ENCODE peak calls at places on chromosomes 11 and 22, in eight cellular contexts. One of them, this sample, is unnamed.

GRCh38 chr11:68968306-68969255 is 12.2 kb downstream of the MRGPRD start:
- DNase-seq in neuronal stem cell: no peak
- DNase-seq in HAP-1: no peak
- DNase-seq in heart right ventricle: no peak
- DNase-seq in GM23248: peak; percentile 26
- DNase-seq in thoracic aorta: no peak
- DNase-seq in trophoblast cell: no peak
- DNase-seq in GM23338: peak; percentile 39
- DNase-seq in this sample: peak; percentile 61

GRCh38 chr11:10314199-10315072 is 9.6 kb downstream of the ADM start:
- DNase-seq in neuronal stem cell: no peak
- DNase-seq in HAP-1: no peak
- DNase-seq in heart right ventricle: peak; percentile 26
- DNase-seq in GM23248: peak; percentile 53
- DNase-seq in thoracic aorta: no peak
- DNase-seq in trophoblast cell: peak; percentile 43
- DNase-seq in GM23338: peak; percentile 70
- DNase-seq in this sample: no peak

GRCh38 chr11:134476435-134477021 is 64.5 kb upstream of the B3GAT1 start:
- DNase-seq in neuronal stem cell: peak; percentile 62
- DNase-seq in HAP-1: peak; percentile 44
- DNase-seq in heart right ventricle: no peak
- DNase-seq in GM23248: peak; percentile 5
- DNase-seq in thoracic aorta: no peak
- DNase-seq in trophoblast cell: no peak
- DNase-seq in GM23338: peak; percentile 88
- DNase-seq in this sample: no peak

GRCh38 chr11:133796043-133796795 is 49.1 kb downstream of the SPATA19 start:
- DNase-seq in neuronal stem cell: no peak
- DNase-seq in HAP-1: no peak
- DNase-seq in heart right ventricle: no peak
- DNase-seq in GM23248: no peak
- DNase-seq in thoracic aorta: no peak
- DNase-seq in trophoblast cell: no peak
- DNase-seq in GM23338: no peak
- DNase-seq in this sample: no peak

GRCh38 chr11:47331454-47332302 is 20.8 kb downstream of the MYBPC3 start:
- DNase-seq in neuronal stem cell: no peak
- DNase-seq in HAP-1: no peak
- DNase-seq in heart right ventricle: no peak
- DNase-seq in GM23248: no peak
- DNase-seq in thoracic aorta: no peak
- DNase-seq in trophoblast cell: no peak
- DNase-seq in GM23338: no peak
- DNase-seq in this sample: no peak

GRCh38 chr11:1295086-1295485 is 14.3 kb downstream of the TOLLIP start:
- DNase-seq in neuronal stem cell: no peak
- DNase-seq in HAP-1: no peak
- DNase-seq in heart right ventricle: no peak
- DNase-seq in GM23248: no peak
- DNase-seq in thoracic aorta: no peak
- DNase-seq in trophoblast cell: no peak
- DNase-seq in GM23338: no peak
- DNase-seq in this sample: no peak

GRCh38 chr11:64827451-64827839 is 17.0 kb downstream of the CDC42BPG start:
- DNase-seq in neuronal stem cell: no peak
- DNase-seq in HAP-1: no peak
- DNase-seq in heart right ventricle: no peak
- DNase-seq in GM23248: no peak
- DNase-seq in thoracic aorta: no peak
- DNase-seq in trophoblast cell: no peak
- DNase-seq in GM23338: no peak
- DNase-seq in this sample: no peak

GRCh38 chr11:129852125-129852740 is 36.6 kb downstream of the TMEM45B start:
- DNase-seq in neuronal stem cell: no peak
- DNase-seq in HAP-1: no peak
- DNase-seq in heart right ventricle: no peak
- DNase-seq in GM23248: peak; percentile 29
- DNase-seq in thoracic aorta: no peak
- DNase-seq in trophoblast cell: no peak
- DNase-seq in GM23338: no peak
- DNase-seq in this sample: no peak

GRCh38 chr11:104225047-104225446 is 61.1 kb upstream of the PDGFD start:
- DNase-seq in neuronal stem cell: no peak
- DNase-seq in HAP-1: no peak
- DNase-seq in heart right ventricle: no peak
- DNase-seq in GM23248: no peak
- DNase-seq in thoracic aorta: no peak
- DNase-seq in trophoblast cell: no peak
- DNase-seq in GM23338: no peak
- DNase-seq in this sample: no peak

DNA sequence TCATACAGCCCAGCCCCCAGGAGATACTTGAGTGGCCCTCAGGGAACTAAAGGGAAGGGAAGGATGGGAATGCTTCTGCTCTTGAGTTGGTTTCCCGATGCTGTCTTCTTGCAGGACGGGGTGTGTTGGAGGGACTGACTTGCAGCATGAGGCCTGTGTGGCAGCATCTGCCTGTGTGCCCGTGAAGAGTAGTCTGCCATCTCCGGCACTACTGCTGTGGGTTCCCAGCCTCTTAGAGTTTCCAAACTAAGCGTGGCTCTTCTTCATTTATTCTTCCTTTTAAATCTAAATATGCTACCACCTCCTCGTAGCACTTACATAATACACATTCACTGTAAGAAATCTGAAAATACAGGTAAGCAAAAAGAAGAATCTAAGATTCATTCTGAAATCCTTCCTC is 12.8 kb downstream of the EXT2 start:
- DNase-seq in neuronal stem cell: no peak
- DNase-seq in HAP-1: no peak
- DNase-seq in heart right ventricle: no peak
- DNase-seq in GM23248: no peak
- DNase-seq in thoracic aorta: no peak
- DNase-seq in trophoblast cell: no peak
- DNase-seq in GM23338: no peak
- DNase-seq in this sample: no peak
- H3K36me3 ChIP-seq in neuronal stem cell: peaks cover 20% of the 10 kb centered on the region
- H3K36me3 ChIP-seq in HAP-1: peaks cover 6% of the 10 kb centered on the region
- H3K36me3 ChIP-seq in heart right ventricle: peaks cover 27% of the 10 kb centered on the region
- H3K36me3 ChIP-seq in GM23248: peaks cover 4% of the 10 kb centered on the region
- H3K36me3 ChIP-seq in thoracic aorta: no peaks in the 10 kb centered on the region
- H3K36me3 ChIP-seq in trophoblast cell: peaks cover 7% of the 10 kb centered on the region
- H3K36me3 ChIP-seq in GM23338: no peaks in the 10 kb centered on the region
- H3K36me3 ChIP-seq in this sample: peaks cover 43% of the 10 kb centered on the region

GRCh38 chr11:118306556-118306955 is 2.0 kb downstream of the CD3E start:
- DNase-seq in neuronal stem cell: no peak
- DNase-seq in HAP-1: no peak
- DNase-seq in heart right ventricle: no peak
- DNase-seq in GM23248: peak; percentile 6
- DNase-seq in thoracic aorta: no peak
- DNase-seq in trophoblast cell: no peak
- DNase-seq in GM23338: no peak
- DNase-seq in this sample: no peak

GRCh38 chr11:118304227-118304808 is at the start of gene CD3E:
- DNase-seq in neuronal stem cell: no peak
- DNase-seq in HAP-1: no peak
- DNase-seq in heart right ventricle: no peak
- DNase-seq in GM23248: no peak
- DNase-seq in thoracic aorta: no peak
- DNase-seq in trophoblast cell: no peak
- DNase-seq in GM23338: no peak
- DNase-seq in this sample: no peak

GRCh38 chr11:118301600-118302195 is 2.8 kb upstream of the CD3E start:
- DNase-seq in neuronal stem cell: no peak
- DNase-seq in HAP-1: no peak
- DNase-seq in heart right ventricle: no peak
- DNase-seq in GM23248: no peak
- DNase-seq in thoracic aorta: no peak
- DNase-seq in trophoblast cell: no peak
- DNase-seq in GM23338: no peak
- DNase-seq in this sample: no peak

GRCh38 chr11:118304809-118305248 is 299 bp downstream of the CD3E start:
- DNase-seq in neuronal stem cell: no peak
- DNase-seq in HAP-1: no peak
- DNase-seq in heart right ventricle: no peak
- DNase-seq in GM23248: no peak
- DNase-seq in thoracic aorta: no peak
- DNase-seq in trophoblast cell: no peak
- DNase-seq in GM23338: no peak
- DNase-seq in this sample: no peak

GRCh38 chr11:118305726-118306125 is 1.2 kb downstream of the CD3E start:
- DNase-seq in neuronal stem cell: no peak
- DNase-seq in HAP-1: no peak
- DNase-seq in heart right ventricle: no peak
- DNase-seq in GM23248: no peak
- DNase-seq in thoracic aorta: no peak
- DNase-seq in trophoblast cell: no peak
- DNase-seq in GM23338: no peak
- DNase-seq in this sample: no peak
- H3K36me3 ChIP-seq in neuronal stem cell: no peaks in the 10 kb centered on the region
- H3K36me3 ChIP-seq in HAP-1: no peaks in the 10 kb centered on the region
- H3K36me3 ChIP-seq in heart right ventricle: no peaks in the 10 kb centered on the region
- H3K36me3 ChIP-seq in GM23248: no peaks in the 10 kb centered on the region
- H3K36me3 ChIP-seq in thoracic aorta: no peaks in the 10 kb centered on the region
- H3K36me3 ChIP-seq in trophoblast cell: no peaks in the 10 kb centered on the region
- H3K36me3 ChIP-seq in GM23338: no peaks in the 10 kb centered on the region
- H3K36me3 ChIP-seq in this sample: no peaks in the 10 kb centered on the region

GRCh38 chr11:67611165-67611564 is 4.4 kb downstream of the NDUFV1 start:
- DNase-seq in neuronal stem cell: no peak
- DNase-seq in HAP-1: no peak
- DNase-seq in heart right ventricle: no peak
- DNase-seq in GM23248: no peak
- DNase-seq in thoracic aorta: no peak
- DNase-seq in trophoblast cell: no peak
- DNase-seq in GM23338: no peak
- DNase-seq in this sample: peak; percentile 56

GRCh38 chr11:67610302-67610868 is 3.6 kb downstream of the NDUFV1 start:
- DNase-seq in neuronal stem cell: no peak
- DNase-seq in HAP-1: no peak
- DNase-seq in heart right ventricle: peak; percentile 2
- DNase-seq in GM23248: no peak
- DNase-seq in thoracic aorta: no peak
- DNase-seq in trophoblast cell: no peak
- DNase-seq in GM23338: no peak
- DNase-seq in this sample: no peak

GRCh38 chr11:67613313-67613959 is 6.7 kb downstream of the NDUFV1 start:
- DNase-seq in neuronal stem cell: no peak
- DNase-seq in HAP-1: no peak
- DNase-seq in heart right ventricle: no peak
- DNase-seq in GM23248: no peak
- DNase-seq in thoracic aorta: no peak
- DNase-seq in trophoblast cell: no peak
- DNase-seq in GM23338: no peak
- DNase-seq in this sample: no peak

GRCh38 chr11:67612751-67613150 is 6.0 kb downstream of the NDUFV1 start:
- DNase-seq in neuronal stem cell: no peak
- DNase-seq in HAP-1: no peak
- DNase-seq in heart right ventricle: no peak
- DNase-seq in GM23248: no peak
- DNase-seq in thoracic aorta: no peak
- DNase-seq in trophoblast cell: no peak
- DNase-seq in GM23338: no peak
- DNase-seq in this sample: no peak

DNA sequence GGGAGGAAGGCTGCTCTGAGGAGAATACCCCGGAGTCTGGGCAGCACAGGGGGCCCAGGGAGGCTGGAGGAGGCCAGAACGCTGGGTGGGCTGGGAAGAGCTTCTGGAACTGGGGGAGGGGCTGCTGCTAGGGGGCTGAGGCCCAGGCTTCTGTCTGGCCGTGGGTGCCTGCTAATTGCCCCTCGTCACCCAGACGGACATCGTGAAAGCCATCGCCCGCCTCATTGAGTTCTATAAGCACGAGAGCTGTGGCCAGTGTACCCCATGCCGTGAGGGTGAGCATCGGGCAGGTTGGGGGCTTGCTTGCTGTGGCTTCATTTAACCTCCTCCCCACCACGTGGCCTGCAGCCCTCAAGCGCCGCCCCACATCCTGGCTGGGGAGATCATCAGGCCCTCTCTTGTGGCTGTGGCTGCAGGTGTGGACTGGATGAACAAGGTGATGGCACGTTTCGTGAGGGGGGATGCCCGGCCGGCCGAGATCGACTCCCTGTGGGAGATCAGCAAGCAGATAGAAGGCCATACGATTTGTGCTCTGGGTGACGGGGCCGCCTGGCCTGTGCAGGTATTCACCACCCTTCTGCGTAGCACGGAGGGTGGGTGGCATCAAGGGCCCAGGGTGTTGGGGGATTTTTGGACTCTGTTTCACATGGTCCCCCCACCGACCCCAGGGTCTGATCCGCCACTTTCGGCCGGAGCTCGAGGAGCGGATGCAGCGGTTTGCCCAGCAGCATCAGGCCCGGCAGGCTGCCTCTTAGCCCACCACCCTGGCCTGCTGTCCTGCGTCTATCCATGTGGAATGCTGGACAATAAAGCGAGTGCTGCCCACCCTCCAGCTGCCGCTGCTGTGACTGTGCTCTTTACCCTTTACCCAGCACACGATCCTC is 5.2 kb downstream of the NDUFV1 start:
- DNase-seq in neuronal stem cell: no peak
- DNase-seq in HAP-1: no peak
- DNase-seq in heart right ventricle: no peak
- DNase-seq in GM23248: no peak
- DNase-seq in thoracic aorta: no peak
- DNase-seq in trophoblast cell: no peak
- DNase-seq in GM23338: no peak
- DNase-seq in this sample: no peak
- H3K36me3 ChIP-seq in neuronal stem cell: peaks cover 48% of the 10 kb centered on the region
- H3K36me3 ChIP-seq in HAP-1: peaks cover 56% of the 10 kb centered on the region
- H3K36me3 ChIP-seq in heart right ventricle: peaks cover 48% of the 10 kb centered on the region
- H3K36me3 ChIP-seq in GM23248: no peaks in the 10 kb centered on the region
- H3K36me3 ChIP-seq in thoracic aorta: peaks cover 19% of the 10 kb centered on the region
- H3K36me3 ChIP-seq in trophoblast cell: peaks cover 43% of the 10 kb centered on the region
- H3K36me3 ChIP-seq in GM23338: no peaks in the 10 kb centered on the region
- H3K36me3 ChIP-seq in this sample: peaks cover 69% of the 10 kb centered on the region

GRCh38 chr22:44893731-44894080 is 116.1 kb downstream of the PHF21B start:
- DNase-seq in neuronal stem cell: no peak
- DNase-seq in HAP-1: no peak
- DNase-seq in heart right ventricle: no peak
- DNase-seq in GM23248: no peak
- DNase-seq in thoracic aorta: no peak
- DNase-seq in trophoblast cell: no peak
- DNase-seq in GM23338: no peak
- DNase-seq in this sample: no peak

GRCh38 chr22:44891791-44892190 is 118.0 kb downstream of the PHF21B start:
- DNase-seq in neuronal stem cell: no peak
- DNase-seq in HAP-1: no peak
- DNase-seq in heart right ventricle: no peak
- DNase-seq in GM23248: no peak
- DNase-seq in thoracic aorta: no peak
- DNase-seq in trophoblast cell: no peak
- DNase-seq in GM23338: no peak
- DNase-seq in this sample: peak; percentile 24

GRCh38 chr22:44891293-44891747 is 118.5 kb downstream of the PHF21B start:
- DNase-seq in neuronal stem cell: no peak
- DNase-seq in HAP-1: no peak
- DNase-seq in heart right ventricle: no peak
- DNase-seq in GM23248: no peak
- DNase-seq in thoracic aorta: no peak
- DNase-seq in trophoblast cell: no peak
- DNase-seq in GM23338: no peak
- DNase-seq in this sample: no peak

GRCh38 chr22:44892803-44893730 is 116.7 kb downstream of the PHF21B start:
- DNase-seq in neuronal stem cell: no peak
- DNase-seq in HAP-1: no peak
- DNase-seq in heart right ventricle: no peak
- DNase-seq in GM23248: no peak
- DNase-seq in thoracic aorta: no peak
- DNase-seq in trophoblast cell: no peak
- DNase-seq in GM23338: no peak
- DNase-seq in this sample: peak; percentile 42

GRCh38 chr22:44892243-44892642 is 117.6 kb downstream of the PHF21B start:
- DNase-seq in neuronal stem cell: no peak
- DNase-seq in HAP-1: no peak
- DNase-seq in heart right ventricle: no peak
- DNase-seq in GM23248: no peak
- DNase-seq in thoracic aorta: no peak
- DNase-seq in trophoblast cell: no peak
- DNase-seq in GM23338: no peak
- DNase-seq in this sample: no peak
- H3K36me3 ChIP-seq in neuronal stem cell: peaks cover 97% of the 10 kb centered on the region
- H3K36me3 ChIP-seq in HAP-1: no peaks in the 10 kb centered on the region
- H3K36me3 ChIP-seq in heart right ventricle: no peaks in the 10 kb centered on the region
- H3K36me3 ChIP-seq in GM23248: no peaks in the 10 kb centered on the region
- H3K36me3 ChIP-seq in thoracic aorta: no peaks in the 10 kb centered on the region
- H3K36me3 ChIP-seq in trophoblast cell: no peaks in the 10 kb centered on the region
- H3K36me3 ChIP-seq in GM23338: no peaks in the 10 kb centered on the region
- H3K36me3 ChIP-seq in this sample: no peaks in the 10 kb centered on the region

This sample was measured in SJSA1.